ENCODE peak calls at places on chromosomes 1 and 21, in six cellular contexts. One of them, this sample, is unnamed.

GRCh38 chr1:53946252-53947171 is at the start of gene LRRC42:
- DNase-seq in H1: no peak
- DNase-seq in GM12878: no peak
- DNase-seq in HCT116: no peak
- DNase-seq in K562: peak
- DNase-seq in HepG2: no peak
- DNase-seq in this sample: no peak

GRCh38 chr1:44636711-44637589 is 37.3 kb downstream of the TMEM53 start:
- DNase-seq in H1: no peak
- DNase-seq in GM12878: no peak
- DNase-seq in HCT116: no peak
- DNase-seq in K562: no peak
- DNase-seq in HepG2: no peak
- DNase-seq in this sample: no peak

GRCh38 chr1:55412060-55412459 is 196.9 kb upstream of the USP24 start:
- DNase-seq in H1: no peak
- DNase-seq in GM12878: no peak
- DNase-seq in HCT116: no peak
- DNase-seq in K562: no peak
- DNase-seq in HepG2: no peak
- DNase-seq in this sample: no peak

GRCh38 chr1:235093013-235093618 is 35.5 kb downstream of the TOMM20 start:
- DNase-seq in H1: peak
- DNase-seq in GM12878: no peak
- DNase-seq in HCT116: no peak
- DNase-seq in K562: no peak
- DNase-seq in HepG2: peak
- DNase-seq in this sample: peak

GRCh38 chr1:32702599-32703478 is at the start of gene SYNC:
- DNase-seq in H1: no peak
- DNase-seq in GM12878: no peak
- DNase-seq in HCT116: no peak
- DNase-seq in K562: peak
- DNase-seq in HepG2: no peak
- DNase-seq in this sample: no peak

GRCh38 chr1:44077421-44077820 is 41.2 kb upstream of the KLF17 start:
- DNase-seq in H1: no peak
- DNase-seq in GM12878: no peak
- DNase-seq in HCT116: no peak
- DNase-seq in K562: no peak
- DNase-seq in HepG2: no peak
- DNase-seq in this sample: no peak

GRCh38 chr1:202663141-202663540 is 47.1 kb downstream of the SYT2 start:
- DNase-seq in H1: no peak
- DNase-seq in GM12878: no peak
- DNase-seq in HCT116: no peak
- DNase-seq in K562: no peak
- DNase-seq in HepG2: no peak
- DNase-seq in this sample: no peak

GRCh38 chr1:58922302-58923089 is 138.6 kb upstream of the JUN start:
- DNase-seq in H1: no peak
- DNase-seq in GM12878: peak
- DNase-seq in HCT116: no peak
- DNase-seq in K562: no peak
- DNase-seq in HepG2: no peak
- DNase-seq in this sample: no peak

GRCh38 chr1:168717906-168718891 is 10.8 kb downstream of the DPT start:
- DNase-seq in H1: no peak
- DNase-seq in GM12878: no peak
- DNase-seq in HCT116: no peak
- DNase-seq in K562: no peak
- DNase-seq in HepG2: no peak
- DNase-seq in this sample: no peak

GRCh38 chr1:173223031-173223380 is 15.9 kb upstream of the TNFSF4 start:
- DNase-seq in H1: no peak
- DNase-seq in GM12878: no peak
- DNase-seq in HCT116: no peak
- DNase-seq in K562: no peak
- DNase-seq in HepG2: no peak
- DNase-seq in this sample: no peak

GRCh38 chr1:177983824-177984528 is 14.1 kb upstream of the SEC16B start:
- DNase-seq in H1: peak
- DNase-seq in GM12878: no peak
- DNase-seq in HCT116: no peak
- DNase-seq in K562: no peak
- DNase-seq in HepG2: peak
- DNase-seq in this sample: no peak

GRCh38 chr1:222711319-222712252 is 705 bp downstream of the AIDA start:
- DNase-seq in H1: peak
- DNase-seq in GM12878: no peak
- DNase-seq in HCT116: peak
- DNase-seq in K562: peak
- DNase-seq in HepG2: peak
- DNase-seq in this sample: peak

GRCh38 chr1:7046314-7046713 is 261.1 kb downstream of the CAMTA1 start:
- DNase-seq in H1: peak
- DNase-seq in GM12878: no peak
- DNase-seq in HCT116: no peak
- DNase-seq in K562: no peak
- DNase-seq in HepG2: no peak
- DNase-seq in this sample: no peak

GRCh38 chr1:212791676-212792395 is at the start of the genes NSL1 and TATDN3:
- DNase-seq in H1: peak
- DNase-seq in GM12878: peak
- DNase-seq in HCT116: peak
- DNase-seq in K562: peak
- DNase-seq in HepG2: peak
- DNase-seq in this sample: peak

GRCh38 chr1:48617227-48617626 is 145.2 kb upstream of the SPATA6 start:
- DNase-seq in H1: no peak
- DNase-seq in GM12878: no peak
- DNase-seq in HCT116: no peak
- DNase-seq in K562: no peak
- DNase-seq in HepG2: no peak
- DNase-seq in this sample: no peak

GRCh38 chr1:177809844-177810243 is 160.0 kb downstream of the SEC16B start:
- DNase-seq in H1: no peak
- DNase-seq in GM12878: peak
- DNase-seq in HCT116: no peak
- DNase-seq in K562: no peak
- DNase-seq in HepG2: no peak
- DNase-seq in this sample: no peak

GRCh38 chr1:178633068-178633467 is 92.0 kb upstream of the RALGPS2 start:
- DNase-seq in H1: no peak
- DNase-seq in GM12878: no peak
- DNase-seq in HCT116: no peak
- DNase-seq in K562: no peak
- DNase-seq in HepG2: no peak
- DNase-seq in this sample: no peak

GRCh38 chr1:59878370-59878769 is 48.2 kb downstream of the CYP2J2 start:
- DNase-seq in H1: no peak
- DNase-seq in GM12878: no peak
- DNase-seq in HCT116: no peak
- DNase-seq in K562: no peak
- DNase-seq in HepG2: no peak
- DNase-seq in this sample: no peak

GRCh38 chr1:19067187-19067911 is 110.9 kb upstream of the IFFO2 start:
- DNase-seq in H1: no peak
- DNase-seq in GM12878: no peak
- DNase-seq in HCT116: no peak
- DNase-seq in K562: no peak
- DNase-seq in HepG2: peak
- DNase-seq in this sample: no peak

GRCh38 chr1:8431779-8432178 is 113.9 kb downstream of the SLC45A1 start:
- DNase-seq in H1: no peak
- DNase-seq in GM12878: no peak
- DNase-seq in HCT116: no peak
- DNase-seq in K562: no peak
- DNase-seq in HepG2: no peak
- DNase-seq in this sample: no peak

GRCh38 chr1:2133039-2133878 is 61.3 kb downstream of the FAAP20 start:
- DNase-seq in H1: peak
- DNase-seq in GM12878: peak
- DNase-seq in HCT116: peak
- DNase-seq in K562: peak
- DNase-seq in HepG2: no peak
- DNase-seq in this sample: peak

GRCh38 chr1:192485692-192486436 is 89.7 kb upstream of the RGS1 start:
- DNase-seq in H1: no peak
- DNase-seq in GM12878: no peak
- DNase-seq in HCT116: no peak
- DNase-seq in K562: no peak
- DNase-seq in HepG2: peak
- DNase-seq in this sample: no peak

GRCh38 chr1:72186733-72187307 is 95.5 kb downstream of the NEGR1 start:
- DNase-seq in H1: no peak
- DNase-seq in GM12878: no peak
- DNase-seq in HCT116: no peak
- DNase-seq in K562: no peak
- DNase-seq in HepG2: peak
- DNase-seq in this sample: no peak

GRCh38 chr1:228285661-228286504 is 78.0 kb downstream of the OBSCN start:
- DNase-seq in H1: no peak
- DNase-seq in GM12878: no peak
- DNase-seq in HCT116: no peak
- DNase-seq in K562: no peak
- DNase-seq in HepG2: no peak
- DNase-seq in this sample: no peak

GRCh38 chr1:92804721-92805169 is 19.8 kb upstream of the EVI5 start:
- DNase-seq in H1: no peak
- DNase-seq in GM12878: no peak
- DNase-seq in HCT116: peak
- DNase-seq in K562: peak
- DNase-seq in HepG2: peak
- DNase-seq in this sample: no peak

GRCh38 chr21:45811136-45811535 is 167.6 kb downstream of the PCBP3 start:
- DNase-seq in H1: no peak
- DNase-seq in GM12878: no peak
- DNase-seq in HCT116: no peak
- DNase-seq in K562: no peak
- DNase-seq in HepG2: no peak
- DNase-seq in this sample: no peak

GRCh38 chr1:51220548-51220947 is 15.5 kb upstream of the RNF11 start:
- DNase-seq in H1: no peak
- DNase-seq in GM12878: no peak
- DNase-seq in HCT116: no peak
- DNase-seq in K562: no peak
- DNase-seq in HepG2: no peak
- DNase-seq in this sample: no peak

GRCh38 chr1:30814292-30814691 is 56.7 kb upstream of the LAPTM5 start:
- DNase-seq in H1: no peak
- DNase-seq in GM12878: no peak
- DNase-seq in HCT116: no peak
- DNase-seq in K562: no peak
- DNase-seq in HepG2: no peak
- DNase-seq in this sample: no peak

GRCh38 chr21:31218830-31219608 is 125.0 kb downstream of the TIAM1 start:
- DNase-seq in H1: no peak
- DNase-seq in GM12878: no peak
- DNase-seq in HCT116: peak
- DNase-seq in K562: no peak
- DNase-seq in HepG2: no peak
- DNase-seq in this sample: no peak

GRCh38 chr1:110337704-110338199 is 1.4 kb upstream of the RBM15 start:
- DNase-seq in H1: peak
- DNase-seq in GM12878: no peak
- DNase-seq in HCT116: no peak
- DNase-seq in K562: peak
- DNase-seq in HepG2: peak
- DNase-seq in this sample: peak

GRCh38 chr1:201229771-201230635 is 39.4 kb downstream of the IGFN1 start:
- DNase-seq in H1: peak
- DNase-seq in GM12878: no peak
- DNase-seq in HCT116: peak
- DNase-seq in K562: no peak
- DNase-seq in HepG2: no peak
- DNase-seq in this sample: no peak

GRCh38 chr1:155254228-155254713 is 1.0 kb downstream of the ENTREP3 start:
- DNase-seq in H1: no peak
- DNase-seq in GM12878: no peak
- DNase-seq in HCT116: no peak
- DNase-seq in K562: peak
- DNase-seq in HepG2: no peak
- DNase-seq in this sample: no peak
- TF ChIP-seq YY1 in H1: no peak
- TF ChIP-seq YY1 in GM12878: no peak
- TF ChIP-seq YY1 in HCT116: no peak
- TF ChIP-seq YY1 in K562: no peak
- TF ChIP-seq YY1 in HepG2: no peak
- TF ChIP-seq YY1 in this sample: no peak

DNA sequence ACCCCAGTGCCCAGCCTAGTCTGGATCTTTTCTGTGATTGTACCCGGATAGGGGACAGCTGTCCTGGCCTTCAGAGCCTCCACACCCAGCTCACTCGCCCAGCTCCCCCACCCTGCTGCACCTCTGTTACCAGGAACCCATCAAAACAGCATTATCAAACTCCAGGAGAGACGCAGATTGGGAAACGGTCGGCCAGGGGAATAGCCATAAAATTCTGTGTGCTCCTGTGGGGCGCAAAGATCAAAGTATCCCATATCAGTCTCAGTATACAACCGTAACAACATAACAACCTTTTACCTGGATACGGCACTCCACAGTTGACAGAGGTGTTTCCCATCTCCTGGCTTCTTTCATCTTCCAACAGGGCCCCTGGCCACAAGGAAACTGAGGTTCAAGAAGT is 8.4 kb upstream of the EPHB2 start:
- DNase-seq in H1: no peak
- DNase-seq in GM12878: no peak
- DNase-seq in HCT116: no peak
- DNase-seq in K562: no peak
- DNase-seq in HepG2: peak
- DNase-seq in this sample: no peak
- TF ChIP-seq ZNF274 in H1: no peak
- TF ChIP-seq ZNF274 in GM12878: no peak
- TF ChIP-seq ZNF274 in HCT116: no peak
- TF ChIP-seq ZNF274 in K562: no peak
- TF ChIP-seq ZNF274 in HepG2: no peak
- TF ChIP-seq ZNF274 in this sample: no peak

DNA sequence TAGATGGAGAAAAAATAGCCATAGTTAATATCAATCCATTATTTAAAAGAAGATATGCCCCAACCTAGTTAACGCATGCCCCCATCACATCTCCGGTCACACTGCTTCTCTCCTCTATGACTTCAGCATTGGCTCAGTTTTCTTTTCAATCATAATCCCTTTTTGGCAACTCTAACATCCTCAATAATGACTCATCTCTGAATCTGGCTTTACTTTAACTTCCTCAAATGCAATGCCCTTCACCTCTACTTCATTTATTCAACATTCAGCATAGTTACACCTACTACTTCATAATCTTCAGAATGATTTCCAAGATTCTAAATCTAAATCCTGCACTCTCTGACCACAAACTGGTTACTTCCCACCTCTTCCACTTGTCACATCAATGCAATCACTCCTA is 417.3 kb downstream of the USH2A start:
- DNase-seq in H1: no peak
- DNase-seq in GM12878: peak
- DNase-seq in HCT116: no peak
- DNase-seq in K562: no peak
- DNase-seq in HepG2: no peak
- DNase-seq in this sample: no peak
- TF ChIP-seq YY1 in H1: no peak
- TF ChIP-seq YY1 in GM12878: no peak
- TF ChIP-seq YY1 in HCT116: no peak
- TF ChIP-seq YY1 in K562: no peak
- TF ChIP-seq YY1 in HepG2: no peak
- TF ChIP-seq YY1 in this sample: no peak

GRCh38 chr1:27935721-27936120 is 921 bp downstream of the SMPDL3B start:
- DNase-seq in H1: no peak
- DNase-seq in GM12878: no peak
- DNase-seq in HCT116: no peak
- DNase-seq in K562: peak
- DNase-seq in HepG2: no peak
- DNase-seq in this sample: no peak
- TF ChIP-seq ZNF274 in H1: no peak
- TF ChIP-seq ZNF274 in GM12878: no peak
- TF ChIP-seq ZNF274 in HCT116: no peak
- TF ChIP-seq ZNF274 in K562: no peak
- TF ChIP-seq ZNF274 in HepG2: no peak
- TF ChIP-seq ZNF274 in this sample: no peak

This sample was measured in NT2/D1.